ENCODE peak calls at places on chromosomes 5 and 9, in four cellular contexts. One of them, this sample, is unnamed.

GRCh38 chr9:131885144-131885609 is 145.3 kb upstream of the RAPGEF1 start:
- DNase-seq in sigmoid colon: no peak
- DNase-seq in gastrocnemius medialis: no peak
- DNase-seq in transverse colon: no peak
- DNase-seq in this sample: no peak

GRCh38 chr9:127283917-127284316 is 19.3 kb downstream of the GARNL3 start:
- DNase-seq in sigmoid colon: no peak
- DNase-seq in gastrocnemius medialis: peak
- DNase-seq in transverse colon: peak
- DNase-seq in this sample: no peak

GRCh38 chr5:52920929-52921328 is 68.2 kb upstream of the ITGA2 start:
- DNase-seq in transverse colon: no peak
- DNase-seq in sigmoid colon: no peak
- DNase-seq in gastrocnemius medialis: no peak
- DNase-seq in this sample: no peak

GRCh38 chr5:142356318-142356715 is 31.5 kb upstream of the SPRY4 start:
- DNase-seq in transverse colon: no peak
- DNase-seq in sigmoid colon: peak
- DNase-seq in gastrocnemius medialis: no peak
- DNase-seq in this sample: no peak

GRCh38 chr9:14769235-14769580 is 46.7 kb upstream of the CER1 start:
- DNase-seq in gastrocnemius medialis: no peak
- DNase-seq in transverse colon: no peak
- DNase-seq in sigmoid colon: no peak
- DNase-seq in this sample: no peak

GRCh38 chr5:117359895-117360294 is 785.3 kb upstream of the SEMA6A start:
- DNase-seq in gastrocnemius medialis: no peak
- DNase-seq in transverse colon: no peak
- DNase-seq in sigmoid colon: no peak
- DNase-seq in this sample: no peak

GRCh38 chr5:94893404-94894145 is 275.1 kb downstream of the SLF1 start:
- DNase-seq in sigmoid colon: no peak
- DNase-seq in transverse colon: no peak
- DNase-seq in gastrocnemius medialis: no peak
- DNase-seq in this sample: no peak

GRCh38 chr9:90647843-90648242 is 5.2 kb upstream of the DIRAS2 start:
- DNase-seq in transverse colon: no peak
- DNase-seq in sigmoid colon: no peak
- DNase-seq in gastrocnemius medialis: no peak
- DNase-seq in this sample: no peak

GRCh38 chr5:19771174-19771835 is 216.7 kb downstream of the CDH18 start:
- DNase-seq in transverse colon: no peak
- DNase-seq in sigmoid colon: no peak
- DNase-seq in gastrocnemius medialis: no peak
- DNase-seq in this sample: no peak

GRCh38 chr5:8332666-8333444 is 463.9 kb downstream of the MTRR start:
- DNase-seq in transverse colon: no peak
- DNase-seq in sigmoid colon: no peak
- DNase-seq in gastrocnemius medialis: no peak
- DNase-seq in this sample: no peak

GRCh38 chr9:21764736-21765245 is 37.6 kb upstream of the MTAP start:
- DNase-seq in transverse colon: no peak
- DNase-seq in sigmoid colon: no peak
- DNase-seq in gastrocnemius medialis: no peak
- DNase-seq in this sample: no peak

GRCh38 chr9:84062538-84062937 is 81.9 kb downstream of the RMI1 start:
- DNase-seq in transverse colon: no peak
- DNase-seq in sigmoid colon: no peak
- DNase-seq in gastrocnemius medialis: peak
- DNase-seq in this sample: no peak

GRCh38 chr9:27247756-27248155 is 49.2 kb downstream of the EQTN start:
- DNase-seq in transverse colon: peak
- DNase-seq in gastrocnemius medialis: no peak
- DNase-seq in sigmoid colon: no peak
- DNase-seq in this sample: no peak

GRCh38 chr9:111728617-111729366 is 65.9 kb downstream of the SHOC1 start:
- DNase-seq in sigmoid colon: no peak
- DNase-seq in transverse colon: no peak
- DNase-seq in gastrocnemius medialis: no peak
- DNase-seq in this sample: no peak

GRCh38 chr5:145775893-145776444 is 59.2 kb downstream of the PRELID2 start:
- DNase-seq in gastrocnemius medialis: no peak
- DNase-seq in transverse colon: no peak
- DNase-seq in sigmoid colon: no peak
- DNase-seq in this sample: no peak

GRCh38 chr9:121476156-121476555 is 23.5 kb downstream of the GGTA1 start:
- DNase-seq in transverse colon: no peak
- DNase-seq in gastrocnemius medialis: no peak
- DNase-seq in sigmoid colon: peak
- DNase-seq in this sample: no peak

GRCh38 chr9:94649100-94649855 is 10.0 kb upstream of the FBP1 start:
- DNase-seq in transverse colon: no peak
- DNase-seq in sigmoid colon: no peak
- DNase-seq in gastrocnemius medialis: no peak
- DNase-seq in this sample: no peak

GRCh38 chr5:8875722-8876121 is 670.2 kb downstream of the SEMA5A start:
- DNase-seq in transverse colon: no peak
- DNase-seq in sigmoid colon: no peak
- DNase-seq in gastrocnemius medialis: no peak
- DNase-seq in this sample: no peak

GRCh38 chr9:19938990-19939736 is 150.3 kb upstream of the SLC24A2 start:
- DNase-seq in transverse colon: no peak
- DNase-seq in sigmoid colon: no peak
- DNase-seq in gastrocnemius medialis: no peak
- DNase-seq in this sample: no peak

GRCh38 chr5:14440223-14440597 is 141.4 kb upstream of the OTULINL start:
- DNase-seq in gastrocnemius medialis: no peak
- DNase-seq in transverse colon: no peak
- DNase-seq in sigmoid colon: no peak
- DNase-seq in this sample: no peak

GRCh38 chr9:20290287-20290686 is 332.0 kb downstream of the MLLT3 start:
- DNase-seq in transverse colon: no peak
- DNase-seq in gastrocnemius medialis: no peak
- DNase-seq in sigmoid colon: no peak
- DNase-seq in this sample: no peak

GRCh38 chr9:90457386-90458080 is 185.1 kb downstream of the DIRAS2 start:
- DNase-seq in transverse colon: no peak
- DNase-seq in sigmoid colon: no peak
- DNase-seq in gastrocnemius medialis: no peak
- DNase-seq in this sample: no peak

GRCh38 chr5:173001229-173001841 is 17.8 kb downstream of the ATP6V0E1 start:
- DNase-seq in sigmoid colon: no peak
- DNase-seq in transverse colon: no peak
- DNase-seq in gastrocnemius medialis: no peak
- DNase-seq in this sample: no peak

GRCh38 chr5:29262683-29263082 is 1930.8 kb upstream of the CDH6 start:
- DNase-seq in sigmoid colon: no peak
- DNase-seq in gastrocnemius medialis: no peak
- DNase-seq in transverse colon: no peak
- DNase-seq in this sample: no peak

GRCh38 chr9:100575765-100576368 is 2.0 kb upstream of the CAVIN4 start:
- DNase-seq in gastrocnemius medialis: no peak
- DNase-seq in sigmoid colon: no peak
- DNase-seq in transverse colon: no peak
- DNase-seq in this sample: no peak

GRCh38 chr5:171986772-171987171 is 19.7 kb downstream of the FBXW11 start:
- DNase-seq in transverse colon: no peak
- DNase-seq in gastrocnemius medialis: no peak
- DNase-seq in sigmoid colon: no peak
- DNase-seq in this sample: no peak

GRCh38 chr9:18888241-18888794 is 144.7 kb downstream of the SAXO1 start:
- DNase-seq in transverse colon: no peak
- DNase-seq in gastrocnemius medialis: no peak
- DNase-seq in sigmoid colon: no peak
- DNase-seq in this sample: no peak

GRCh38 chr9:15104826-15105420 is 194.7 kb upstream of the FREM1 start:
- DNase-seq in gastrocnemius medialis: peak
- DNase-seq in transverse colon: no peak
- DNase-seq in sigmoid colon: no peak
- DNase-seq in this sample: no peak

GRCh38 chr5:115545065-115545882 is 699 bp upstream of the FEM1C start:
- DNase-seq in gastrocnemius medialis: no peak
- DNase-seq in sigmoid colon: no peak
- DNase-seq in transverse colon: peak
- DNase-seq in this sample: no peak

DNA sequence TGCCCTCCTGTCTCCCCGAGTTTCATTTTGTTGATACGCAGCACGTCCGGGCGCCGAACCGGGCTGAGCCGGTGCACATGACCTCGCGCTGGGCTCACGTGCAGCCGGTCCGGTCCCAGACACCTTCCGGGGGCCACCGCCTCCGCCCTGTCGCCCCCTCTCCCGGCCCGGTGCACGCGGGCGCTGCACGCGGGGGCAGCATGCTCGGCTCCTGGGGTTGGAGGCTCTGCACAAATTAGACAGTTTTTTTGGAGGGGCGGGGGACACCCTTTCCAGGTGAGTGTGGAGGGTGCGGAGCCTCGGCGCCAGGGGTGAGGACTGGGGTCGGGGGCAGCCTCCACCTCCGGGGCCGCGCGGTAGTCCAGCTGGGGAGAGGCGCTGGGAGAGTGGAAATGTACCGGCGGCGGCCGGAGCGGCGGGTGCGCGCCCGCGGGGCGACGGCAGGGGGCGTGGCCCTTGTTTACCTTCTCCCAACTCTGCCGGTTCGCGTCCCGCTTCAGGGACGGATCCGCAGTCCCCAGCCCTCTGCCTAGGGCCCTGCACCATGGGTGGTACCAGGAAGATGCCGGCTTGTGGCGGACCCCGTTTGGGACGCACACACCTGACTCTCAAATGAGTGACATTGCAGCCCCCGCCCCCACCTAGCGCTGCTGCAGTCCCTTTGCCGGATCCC is 1.1 kb downstream of the JADE2 start:
- DNase-seq in transverse colon: peak
- DNase-seq in sigmoid colon: peak
- DNase-seq in gastrocnemius medialis: peak
- DNase-seq in this sample: peak
- TF ChIP-seq POLR2A in transverse colon: no peak
- TF ChIP-seq POLR2A in sigmoid colon: peak
- TF ChIP-seq POLR2A in gastrocnemius medialis: peak
- TF ChIP-seq POLR2A in this sample: peak

DNA sequence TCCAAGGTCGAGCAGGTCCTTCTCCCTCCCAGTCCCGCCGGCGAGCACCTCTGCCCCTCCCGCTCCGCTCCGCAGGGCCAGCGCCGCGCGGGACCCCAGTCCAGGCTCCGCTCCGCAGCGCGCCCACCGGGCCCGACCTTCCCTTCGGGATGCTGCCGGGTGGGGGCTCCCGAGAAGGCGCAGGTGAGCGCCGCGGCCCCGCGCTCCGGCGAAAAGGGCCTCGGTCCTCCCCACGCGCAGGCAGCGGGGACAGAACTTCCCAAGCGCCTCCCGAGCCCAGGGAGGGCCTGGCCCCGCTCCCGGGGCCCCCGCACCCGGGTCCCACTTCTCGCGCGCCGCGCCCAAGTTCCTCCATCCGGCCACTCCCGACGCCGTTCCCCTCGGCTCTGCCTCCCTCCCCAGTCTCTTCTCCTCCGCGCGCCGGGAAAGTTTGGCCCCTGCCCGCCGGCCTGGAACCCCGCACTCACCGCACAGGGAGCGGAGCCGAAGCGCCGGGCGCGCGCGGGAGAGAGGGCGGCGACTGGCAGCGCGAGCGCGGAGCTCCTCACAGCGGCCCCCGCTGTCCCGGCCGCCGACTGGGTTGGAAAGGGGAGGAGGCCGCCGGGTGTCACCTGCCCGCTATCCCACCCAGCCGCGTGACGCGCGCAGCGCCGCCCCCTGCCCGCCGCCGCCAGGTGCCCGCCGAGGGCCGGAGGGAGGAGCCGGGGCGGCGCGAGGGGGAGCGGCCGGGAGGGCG is at the start of gene ELOVL7:
- DNase-seq in gastrocnemius medialis: no peak
- DNase-seq in transverse colon: peak
- DNase-seq in sigmoid colon: no peak
- DNase-seq in this sample: no peak
- TF ChIP-seq POLR2A in gastrocnemius medialis: no peak
- TF ChIP-seq POLR2A in transverse colon: peak
- TF ChIP-seq POLR2A in sigmoid colon: peak
- TF ChIP-seq POLR2A in this sample: peak

GRCh38 chr9:97411789-97412627 is at the start of gene TDRD7:
- DNase-seq in sigmoid colon: peak
- DNase-seq in gastrocnemius medialis: peak
- DNase-seq in transverse colon: peak
- DNase-seq in this sample: peak
- TF ChIP-seq POLR2A in sigmoid colon: no peak
- TF ChIP-seq POLR2A in gastrocnemius medialis: no peak
- TF ChIP-seq POLR2A in transverse colon: peak
- TF ChIP-seq POLR2A in this sample: no peak

DNA sequence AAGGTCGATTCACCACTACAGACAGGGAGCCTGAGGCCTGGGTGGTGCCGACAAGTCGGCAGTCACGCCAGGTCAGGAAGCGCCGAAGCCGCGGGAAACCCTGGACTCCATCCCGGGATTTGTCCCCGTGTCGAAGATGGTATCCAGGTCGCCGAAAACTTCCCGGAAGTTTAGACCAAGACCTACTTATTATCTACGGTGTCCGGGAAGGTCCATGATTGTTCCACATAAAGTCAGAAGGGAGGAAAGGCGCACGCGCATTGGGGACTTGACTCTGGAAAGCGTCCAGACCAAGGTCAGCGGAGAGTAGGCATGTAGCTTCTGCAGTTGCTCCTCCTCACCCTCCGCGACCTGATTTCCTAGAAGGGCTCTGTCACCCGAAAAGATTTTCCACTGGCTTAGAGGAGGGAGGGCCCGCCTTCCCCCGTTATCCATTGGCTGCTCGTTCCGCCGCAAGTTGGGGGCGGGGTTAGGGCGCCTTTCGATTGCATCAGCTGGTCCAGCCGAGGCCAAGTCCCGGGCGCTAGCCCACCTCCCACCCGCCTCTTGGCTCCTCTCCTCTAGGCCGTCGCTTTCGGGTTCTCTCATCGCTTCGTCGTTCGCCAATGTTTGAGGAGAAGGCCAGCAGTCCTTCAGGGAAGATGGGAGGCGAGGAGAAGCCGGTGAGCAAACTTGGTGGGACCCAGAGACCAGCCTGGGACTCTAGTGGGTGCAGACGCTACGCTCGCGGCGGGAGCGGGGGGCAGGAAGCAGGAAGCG is at the start of gene TARS1:
- DNase-seq in transverse colon: peak
- DNase-seq in gastrocnemius medialis: peak
- DNase-seq in sigmoid colon: peak
- DNase-seq in this sample: peak
- TF ChIP-seq POLR2A in transverse colon: peak
- TF ChIP-seq POLR2A in gastrocnemius medialis: peak
- TF ChIP-seq POLR2A in sigmoid colon: peak
- TF ChIP-seq POLR2A in this sample: peak

This sample was measured in esophagus squamous epithelium.